ENCODE peak calls at places on chromosomes 2 and 18, in eight cellular contexts. Q, O, E, I, B, U, K and J are unnamed samples.

GRCh38 chr2:218482651-218483050 is 63.7 kb downstream of the VIL1 start:
- DNase-seq in Q (peak), U (no peak), E (peak), O (no peak), B (no peak), K (no peak), I (no peak), J (no peak)

GRCh38 chr2:16774980-16775963 is 109.6 kb upstream of the CYRIA start:
- DNase-seq in I (no peak), K (peak), U (no peak), O (no peak), E (no peak), B (no peak), Q (no peak), J (no peak)

GRCh38 chr2:238775591-238775990 is 72.3 kb upstream of the TWIST2 start:
- DNase-seq in Q (no peak), E (no peak), O (no peak), B (no peak), U (no peak), K (no peak), I (no peak), J (no peak)

GRCh38 chr2:191217580-191217979 is 27.6 kb upstream of the MYO1B start:
- DNase-seq in Q (no peak), B (no peak), K (no peak), U (no peak), O (peak), I (peak), E (no peak), J (no peak)

GRCh38 chr2:195756218-195756941 is 99.4 kb downstream of the SLC39A10 start:
- DNase-seq in B (no peak), Q (no peak), O (peak), K (no peak), E (no peak), I (no peak), U (no peak), J (no peak)

GRCh38 chr2:219344756-219345458 is 12.4 kb upstream of the RESP18 start:
- DNase-seq in K (peak), E (no peak), B (no peak), U (no peak), I (peak), Q (peak), O (peak), J (no peak)

GRCh38 chr2:168456526-168457176 is 579 bp downstream of the CERS6 start:
- DNase-seq in O (peak), B (peak), I (no peak), E (peak), K (peak), U (peak), Q (peak), J (no peak)

GRCh38 chr18:79598885-79599175 is 80.8 kb upstream of the CTDP1 start:
- DNase-seq in K (peak), Q (no peak), U (peak), E (no peak), B (peak), O (no peak), I (no peak), J (no peak)

GRCh38 chr18:43830905-43831304 is 553.6 kb upstream of the SYT4 start:
- DNase-seq in E (no peak), Q (no peak), U (no peak), B (no peak), K (no peak), I (no peak), O (no peak), J (no peak)

GRCh38 chr2:26735883-26736588 is 28.0 kb upstream of the SLC35F6 start:
- DNase-seq in I (no peak), U (no peak), E (no peak), B (no peak), K (peak), O (no peak), Q (no peak), J (no peak)

GRCh38 chr2:88136817-88137216 is 9.0 kb upstream of the FABP1 start:
- DNase-seq in B (no peak), U (no peak), E (no peak), Q (no peak), I (no peak), O (no peak), K (no peak), J (no peak)

GRCh38 chr2:120388222-120389035 is 42.5 kb downstream of the INHBB start:
- DNase-seq in O (no peak), Q (no peak), I (no peak), E (no peak), U (no peak), B (no peak), K (no peak), J (no peak)

DNA sequence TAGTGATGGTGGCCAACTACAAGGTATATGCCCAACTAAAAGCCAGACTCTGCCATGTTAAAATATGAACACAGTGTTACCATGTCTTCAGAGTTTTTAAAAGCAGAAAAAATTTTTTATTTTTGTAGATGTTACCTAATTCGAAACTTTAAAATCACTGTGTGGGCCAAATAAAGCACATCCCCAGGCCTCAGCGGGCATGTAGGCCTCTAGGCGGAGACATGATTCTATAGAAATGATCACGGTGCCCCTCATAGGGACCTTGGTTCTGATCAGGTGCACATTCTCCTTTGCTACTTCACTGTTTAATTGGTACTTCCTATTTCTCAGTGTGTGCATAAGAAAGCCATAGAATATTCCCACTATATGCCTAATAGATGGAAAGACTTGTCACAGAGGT is 349.2 kb downstream of the XIRP2 start:
- DNase-seq in E (no peak), K (no peak), U (no peak), I (no peak), Q (no peak), B (no peak), O (no peak), J (no peak)
- TF ChIP-seq CTCF in E (no peak), K (no peak), U (no peak), I (no peak), Q (no peak), B (no peak), O (no peak), J (no peak)

GRCh38 chr2:233361298-233361697 is 7.0 kb downstream of the DGKD start:
- DNase-seq in O (no peak), U (no peak), Q (no peak), B (no peak), I (no peak), K (no peak), E (no peak), J (peak)

GRCh38 chr2:233359823-233360222 is 5.5 kb downstream of the DGKD start:
- DNase-seq in U (no peak), E (no peak), O (no peak), I (no peak), Q (no peak), K (no peak), B (no peak), J (no peak)

GRCh38 chr2:233358864-233359386 is 4.6 kb downstream of the DGKD start:
- DNase-seq in K (no peak), Q (no peak), I (no peak), B (no peak), U (no peak), E (no peak), O (no peak), J (no peak)

GRCh38 chr2:233362742-233363141 is 8.4 kb downstream of the DGKD start:
- DNase-seq in Q (no peak), O (no peak), B (no peak), I (no peak), E (no peak), K (no peak), U (no peak), J (no peak)

GRCh38 chr2:233360771-233361176 is 6.5 kb downstream of the DGKD start:
- DNase-seq in K (no peak), U (no peak), O (no peak), B (no peak), E (no peak), Q (no peak), I (no peak), J (no peak)
- H3K4me3 ChIP-seq in K (no peak), U (no peak), O (no peak), B (no peak), E (no peak), Q (no peak), I (no peak), J (no peak)

GRCh38 chr2:126399001-126399400 is 257.0 kb upstream of the GYPC start:
- DNase-seq in O (no peak), E (peak), U (no peak), B (no peak), Q (peak), I (no peak), K (no peak), J (no peak)
- TF ChIP-seq CTCF in O (no peak), E (peak), U (no peak), B (no peak), Q (peak), I (no peak), K (no peak), J (no peak)

DNA sequence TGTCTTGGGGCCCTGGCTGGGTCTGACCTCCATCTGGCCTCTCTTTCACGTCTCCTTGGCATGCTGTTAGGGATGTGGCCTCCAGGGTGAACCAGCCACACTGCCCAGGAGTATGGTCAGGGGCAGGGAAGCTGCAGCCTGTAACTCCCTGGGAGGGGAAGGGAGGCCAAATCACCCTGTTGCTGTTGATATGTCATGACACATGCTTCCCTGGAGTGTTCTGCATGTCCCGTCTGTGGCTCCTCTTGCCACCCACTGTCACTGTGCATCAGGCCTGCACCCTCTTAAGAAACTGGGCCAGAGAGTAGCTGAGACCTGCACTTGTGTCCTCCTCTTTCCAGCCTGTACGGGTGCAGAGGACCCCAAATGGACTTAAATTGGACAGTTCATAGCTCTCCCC is 221.3 kb downstream of the FHOD3 start:
- DNase-seq in Q (no peak), I (no peak), E (no peak), K (no peak), O (no peak), U (no peak), B (no peak), J (no peak)
- H3K4me3 ChIP-seq in Q (no peak), I (no peak), E (no peak), K (no peak), O (no peak), U (no peak), B (no peak), J (no peak)

GRCh38 chr2:221063568-221063967 is 508.5 kb downstream of the EPHA4 start:
- DNase-seq in E (no peak), O (no peak), U (no peak), I (no peak), B (no peak), Q (no peak), K (no peak), J (no peak)
- TF ChIP-seq CTCF in E (no peak), O (no peak), U (no peak), I (no peak), B (no peak), Q (no peak), K (no peak), J (no peak)

GRCh38 chr2:41605914-41606313 is 441.9 kb upstream of the PKDCC start:
- DNase-seq in B (no peak), Q (no peak), U (no peak), E (no peak), K (no peak), O (no peak), I (no peak), J (no peak)

DNA sequence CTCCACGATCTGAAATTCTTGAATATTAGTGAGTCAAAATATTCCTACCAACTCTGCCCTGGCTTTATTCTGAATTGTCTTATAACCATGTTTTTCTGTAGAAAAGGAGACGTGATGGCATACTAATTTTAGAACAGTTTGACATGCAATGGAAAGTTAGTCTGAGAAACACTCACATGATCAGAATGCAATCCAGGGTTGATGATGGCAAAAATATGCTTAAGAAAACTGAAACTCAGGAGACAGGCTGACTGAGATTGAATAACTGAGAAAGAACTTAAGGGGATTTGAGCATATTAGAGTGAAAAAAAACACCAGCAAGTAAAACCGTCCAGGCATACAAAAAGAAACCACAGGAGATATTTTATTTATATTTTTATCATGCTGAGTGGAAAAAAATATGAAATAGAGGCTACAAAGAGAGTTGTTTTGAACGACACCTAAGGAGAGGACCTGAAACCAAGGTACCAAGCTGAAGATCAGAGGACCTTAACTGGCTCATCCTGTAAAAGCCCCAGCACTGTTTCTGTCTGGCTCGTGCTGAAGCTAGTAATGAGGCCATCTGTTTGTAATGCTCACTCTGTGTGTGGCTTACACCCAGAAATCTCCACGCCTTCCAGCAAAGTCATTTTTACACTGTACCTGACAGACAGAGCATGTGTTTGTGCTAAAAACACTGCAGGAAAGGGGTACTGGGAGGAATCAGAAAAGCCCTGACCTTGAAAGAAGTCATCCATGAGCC is 437.1 kb upstream of the PKDCC start:
- DNase-seq in K (no peak), I (peak), O (peak), Q (no peak), B (no peak), E (peak), U (no peak), J (peak)
- H3K4me3 ChIP-seq in K (no peak), I (no peak), O (no peak), Q (no peak), B (no peak), E (no peak), U (no peak), J (peak)

GRCh38 chr18:3592864-3593263 is 142.9 kb downstream of the TGIF1 start:
- DNase-seq in U (no peak), K (no peak), Q (no peak), I (no peak), E (no peak), B (no peak), O (no peak), J (no peak)
- TF ChIP-seq CTCF in U (no peak), K (no peak), Q (no peak), I (no peak), E (no peak), B (no peak), O (no peak), J (no peak)